ENCODE peak calls at places on chromosome 11, in four cellular contexts. One of them, this sample, is unnamed.

GRCh38 chr11:8241373-8242112 is 22.1 kb downstream of the LMO1 start:
- DNase-seq in iris pigment epithelial cell: no peak
- DNase-seq in NCI-H1092: no peak
- DNase-seq in RPMI8226: no peak
- DNase-seq in this sample: no peak

GRCh38 chr11:119618208-119618909 is 110.6 kb downstream of the NECTIN1 start:
- DNase-seq in RPMI8226: no peak
- DNase-seq in NCI-H1092: no peak
- DNase-seq in iris pigment epithelial cell: no peak
- DNase-seq in this sample: no peak

GRCh38 chr11:17845431-17845881 is 110.9 kb downstream of the KCNC1 start:
- DNase-seq in NCI-H1092: no peak
- DNase-seq in RPMI8226: no peak
- DNase-seq in iris pigment epithelial cell: peak
- DNase-seq in this sample: no peak

GRCh38 chr11:78268516-78269410 is 80.0 kb downstream of the USP35 start:
- DNase-seq in NCI-H1092: no peak
- DNase-seq in iris pigment epithelial cell: peak
- DNase-seq in RPMI8226: no peak
- DNase-seq in this sample: no peak

GRCh38 chr11:61888590-61888989 is 2.8 kb downstream of the FADS3 start:
- DNase-seq in RPMI8226: no peak
- DNase-seq in iris pigment epithelial cell: no peak
- DNase-seq in NCI-H1092: no peak
- DNase-seq in this sample: no peak

GRCh38 chr11:15805726-15806125 is 550.6 kb downstream of the SOX6 start:
- DNase-seq in iris pigment epithelial cell: no peak
- DNase-seq in NCI-H1092: no peak
- DNase-seq in RPMI8226: no peak
- DNase-seq in this sample: no peak

GRCh38 chr11:123404626-123405025 is 25.4 kb upstream of the GRAMD1B start:
- DNase-seq in RPMI8226: no peak
- DNase-seq in iris pigment epithelial cell: no peak
- DNase-seq in NCI-H1092: no peak
- DNase-seq in this sample: no peak

GRCh38 chr11:72321381-72321996 is 77.5 kb upstream of the PHOX2A start:
- DNase-seq in RPMI8226: no peak
- DNase-seq in NCI-H1092: no peak
- DNase-seq in iris pigment epithelial cell: peak
- DNase-seq in this sample: no peak

GRCh38 chr11:61266602-61267001 is 25.6 kb downstream of the PGA5 start:
- DNase-seq in NCI-H1092: no peak
- DNase-seq in RPMI8226: no peak
- DNase-seq in iris pigment epithelial cell: peak
- DNase-seq in this sample: no peak

GRCh38 chr11:118916842-118917388 is 8.8 kb downstream of the BCL9L start:
- DNase-seq in iris pigment epithelial cell: peak
- DNase-seq in RPMI8226: no peak
- DNase-seq in NCI-H1092: no peak
- DNase-seq in this sample: no peak

GRCh38 chr11:18105802-18106574 is at the start of gene SAAL1:
- DNase-seq in RPMI8226: peak
- DNase-seq in iris pigment epithelial cell: peak
- DNase-seq in NCI-H1092: peak
- DNase-seq in this sample: peak

GRCh38 chr11:124841765-124842700 is 23.2 kb upstream of the ROBO3 start:
- DNase-seq in RPMI8226: no peak
- DNase-seq in NCI-H1092: no peak
- DNase-seq in iris pigment epithelial cell: no peak
- DNase-seq in this sample: no peak

GRCh38 chr11:69131644-69132300 is 24.0 kb upstream of the SMIM38 start:
- DNase-seq in NCI-H1092: peak
- DNase-seq in RPMI8226: peak
- DNase-seq in iris pigment epithelial cell: peak
- DNase-seq in this sample: peak

GRCh38 chr11:2377511-2378443 is 667 bp downstream of the CD81 start:
- DNase-seq in NCI-H1092: no peak
- DNase-seq in RPMI8226: peak
- DNase-seq in iris pigment epithelial cell: peak
- DNase-seq in this sample: no peak

GRCh38 chr11:868394-868793 is 25.7 kb downstream of the TSPAN4 start:
- DNase-seq in NCI-H1092: no peak
- DNase-seq in RPMI8226: no peak
- DNase-seq in iris pigment epithelial cell: no peak
- DNase-seq in this sample: no peak

GRCh38 chr11:68127791-68128681 is 6.8 kb upstream of the CHKA start:
- DNase-seq in RPMI8226: no peak
- DNase-seq in iris pigment epithelial cell: peak
- DNase-seq in NCI-H1092: no peak
- DNase-seq in this sample: no peak

GRCh38 chr11:70790671-70791300 is 392.5 kb downstream of the CTTN start:
- DNase-seq in RPMI8226: no peak
- DNase-seq in NCI-H1092: no peak
- DNase-seq in iris pigment epithelial cell: no peak
- DNase-seq in this sample: no peak

GRCh38 chr11:8831861-8832260 is 79.1 kb upstream of the AKIP1 start:
- DNase-seq in NCI-H1092: no peak
- DNase-seq in RPMI8226: no peak
- DNase-seq in iris pigment epithelial cell: no peak
- DNase-seq in this sample: no peak

GRCh38 chr11:109865558-109866186 is 227.5 kb upstream of the ZC3H12C start:
- DNase-seq in iris pigment epithelial cell: no peak
- DNase-seq in RPMI8226: no peak
- DNase-seq in NCI-H1092: peak
- DNase-seq in this sample: no peak

GRCh38 chr11:80383655-80384054 is 942.8 kb upstream of the TENM4 start:
- DNase-seq in RPMI8226: no peak
- DNase-seq in iris pigment epithelial cell: no peak
- DNase-seq in NCI-H1092: no peak
- DNase-seq in this sample: no peak

GRCh38 chr11:124717786-124718634 is 21.7 kb upstream of the NRGN start:
- DNase-seq in iris pigment epithelial cell: peak
- DNase-seq in RPMI8226: no peak
- DNase-seq in NCI-H1092: no peak
- DNase-seq in this sample: no peak

GRCh38 chr11:116853461-116854073 is 16.1 kb upstream of the APOA1 start:
- DNase-seq in RPMI8226: no peak
- DNase-seq in iris pigment epithelial cell: peak
- DNase-seq in NCI-H1092: no peak
- DNase-seq in this sample: no peak

GRCh38 chr11:129191649-129192048 is 476 bp downstream of the ARHGAP32 start:
- DNase-seq in iris pigment epithelial cell: no peak
- DNase-seq in NCI-H1092: no peak
- DNase-seq in RPMI8226: no peak
- DNase-seq in this sample: no peak

GRCh38 chr11:108122166-108122628 is 830 bp downstream of the ACAT1 start:
- DNase-seq in NCI-H1092: peak
- DNase-seq in RPMI8226: peak
- DNase-seq in iris pigment epithelial cell: peak
- DNase-seq in this sample: no peak

GRCh38 chr11:102599642-102600261 is 25.4 kb downstream of the MMP20 start:
- DNase-seq in iris pigment epithelial cell: peak
- DNase-seq in RPMI8226: no peak
- DNase-seq in NCI-H1092: no peak
- DNase-seq in this sample: no peak

GRCh38 chr11:63917685-63918523 is 940 bp upstream of the RCOR2 start:
- DNase-seq in RPMI8226: peak
- DNase-seq in iris pigment epithelial cell: no peak
- DNase-seq in NCI-H1092: peak
- DNase-seq in this sample: peak

GRCh38 chr11:66855574-66856495 is 1.0 kb upstream of the LRFN4 start:
- DNase-seq in RPMI8226: peak
- DNase-seq in NCI-H1092: peak
- DNase-seq in iris pigment epithelial cell: peak
- DNase-seq in this sample: peak

GRCh38 chr11:62811659-62812058 is 6.4 kb upstream of the NXF1 start:
- DNase-seq in NCI-H1092: no peak
- DNase-seq in RPMI8226: no peak
- DNase-seq in iris pigment epithelial cell: no peak
- DNase-seq in this sample: no peak

GRCh38 chr11:122690801-122691649 is 35.5 kb downstream of the UBASH3B start:
- DNase-seq in NCI-H1092: no peak
- DNase-seq in iris pigment epithelial cell: peak
- DNase-seq in RPMI8226: no peak
- DNase-seq in this sample: no peak

GRCh38 chr11:20647976-20648565 is 21.3 kb upstream of the NELL1 start:
- DNase-seq in iris pigment epithelial cell: peak
- DNase-seq in RPMI8226: peak
- DNase-seq in NCI-H1092: peak
- DNase-seq in this sample: peak

GRCh38 chr11:81573367-81573766 is 1160.3 kb downstream of the FAM181B start:
- DNase-seq in iris pigment epithelial cell: no peak
- DNase-seq in RPMI8226: no peak
- DNase-seq in NCI-H1092: no peak
- DNase-seq in this sample: no peak